ENCODE peak calls at places on chromosomes 16 and 17, in seven cellular contexts. One of them, this sample, is unnamed.

GRCh38 chr17:55294042-55294751 is 29.4 kb downstream of the HLF start:
- DNase-seq in IMR-90: no peak
- DNase-seq in neuronal stem cell: no peak
- DNase-seq in mesenchymal stem cell: no peak
- DNase-seq in H9: no peak
- DNase-seq in H1: no peak
- DNase-seq in trophoblast cell: no peak
- DNase-seq in this sample: no peak

GRCh38 chr16:27322858-27323780 is 9.3 kb downstream of the IL4R start:
- DNase-seq in IMR-90: no peak
- DNase-seq in neuronal stem cell: no peak
- DNase-seq in mesenchymal stem cell: no peak
- DNase-seq in H9: no peak
- DNase-seq in H1: no peak
- DNase-seq in trophoblast cell: peak; percentile 93
- DNase-seq in this sample: peak; percentile 80

GRCh38 chr16:61798741-61799140 is 237.5 kb downstream of the CDH8 start:
- DNase-seq in IMR-90: no peak
- DNase-seq in neuronal stem cell: no peak
- DNase-seq in mesenchymal stem cell: no peak
- DNase-seq in H9: no peak
- DNase-seq in H1: no peak
- DNase-seq in trophoblast cell: no peak
- DNase-seq in this sample: no peak

GRCh38 chr17:50939542-50939794 is 73.3 kb upstream of the TOB1 start:
- DNase-seq in IMR-90: no peak
- DNase-seq in neuronal stem cell: no peak
- DNase-seq in mesenchymal stem cell: no peak
- DNase-seq in H9: no peak
- DNase-seq in H1: no peak
- DNase-seq in trophoblast cell: no peak
- DNase-seq in this sample: no peak

GRCh38 chr16:47965439-47965838 is 190.4 kb downstream of the ABCC12 start:
- DNase-seq in IMR-90: peak; percentile 50
- DNase-seq in neuronal stem cell: peak; percentile 70
- DNase-seq in mesenchymal stem cell: no peak
- DNase-seq in H9: peak; percentile 70
- DNase-seq in H1: peak; percentile 35
- DNase-seq in trophoblast cell: no peak
- DNase-seq in this sample: peak; percentile 93

GRCh38 chr17:57849163-57849873 is 526 bp downstream of the MRPS23 start:
- DNase-seq in IMR-90: no peak
- DNase-seq in neuronal stem cell: no peak
- DNase-seq in mesenchymal stem cell: no peak
- DNase-seq in H9: no peak
- DNase-seq in H1: no peak
- DNase-seq in trophoblast cell: no peak
- DNase-seq in this sample: no peak

GRCh38 chr16:67210069-67210937 is 11.4 kb downstream of the ELMO3 start:
- DNase-seq in IMR-90: no peak
- DNase-seq in neuronal stem cell: no peak
- DNase-seq in mesenchymal stem cell: no peak
- DNase-seq in H9: peak; percentile 56
- DNase-seq in H1: no peak
- DNase-seq in trophoblast cell: no peak
- DNase-seq in this sample: no peak

GRCh38 chr17:65584604-65585521 is 23.4 kb upstream of the AXIN2 start:
- DNase-seq in IMR-90: no peak
- DNase-seq in neuronal stem cell: no peak
- DNase-seq in mesenchymal stem cell: no peak
- DNase-seq in H9: no peak
- DNase-seq in H1: no peak
- DNase-seq in trophoblast cell: no peak
- DNase-seq in this sample: no peak

GRCh38 chr17:68455756-68456528 is 1.4 kb downstream of the WIPI1 start:
- DNase-seq in IMR-90: peak; percentile 89
- DNase-seq in neuronal stem cell: no peak
- DNase-seq in mesenchymal stem cell: peak; percentile 82
- DNase-seq in H9: no peak
- DNase-seq in H1: no peak
- DNase-seq in trophoblast cell: peak; percentile 76
- DNase-seq in this sample: peak; percentile 27

GRCh38 chr17:65193305-65194293 is 56.4 kb downstream of the RGS9 start:
- DNase-seq in IMR-90: peak; percentile 21
- DNase-seq in neuronal stem cell: no peak
- DNase-seq in mesenchymal stem cell: peak; percentile 67
- DNase-seq in H9: no peak
- DNase-seq in H1: no peak
- DNase-seq in trophoblast cell: peak; percentile 21
- DNase-seq in this sample: no peak

GRCh38 chr16:80198265-80198994 is 342.4 kb upstream of the DYNLRB2 start:
- DNase-seq in IMR-90: peak; percentile 18
- DNase-seq in neuronal stem cell: no peak
- DNase-seq in mesenchymal stem cell: no peak
- DNase-seq in H9: no peak
- DNase-seq in H1: no peak
- DNase-seq in trophoblast cell: no peak
- DNase-seq in this sample: peak; percentile 77

GRCh38 chr17:4160294-4160859 is 17.4 kb downstream of the CYB5D2 start:
- DNase-seq in IMR-90: no peak
- DNase-seq in neuronal stem cell: no peak
- DNase-seq in mesenchymal stem cell: no peak
- DNase-seq in H9: no peak
- DNase-seq in H1: no peak
- DNase-seq in trophoblast cell: no peak
- DNase-seq in this sample: no peak

GRCh38 chr17:27976331-27976730 is 66.1 kb upstream of the NLK start:
- DNase-seq in IMR-90: no peak
- DNase-seq in neuronal stem cell: no peak
- DNase-seq in mesenchymal stem cell: no peak
- DNase-seq in H9: no peak
- DNase-seq in H1: no peak
- DNase-seq in trophoblast cell: no peak
- DNase-seq in this sample: no peak

GRCh38 chr17:79420318-79421243 is 190.3 kb downstream of the RBFOX3 start:
- DNase-seq in IMR-90: no peak
- DNase-seq in neuronal stem cell: no peak
- DNase-seq in mesenchymal stem cell: peak; percentile 1
- DNase-seq in H9: no peak
- DNase-seq in H1: no peak
- DNase-seq in trophoblast cell: no peak
- DNase-seq in this sample: peak; percentile 25

GRCh38 chr17:29972277-29972676 is 30.8 kb downstream of the EFCAB5 start:
- DNase-seq in IMR-90: no peak
- DNase-seq in neuronal stem cell: no peak
- DNase-seq in mesenchymal stem cell: no peak
- DNase-seq in H9: no peak
- DNase-seq in H1: no peak
- DNase-seq in trophoblast cell: no peak
- DNase-seq in this sample: no peak

GRCh38 chr17:81173761-81174160 is 7.7 kb upstream of the AATK start:
- DNase-seq in IMR-90: no peak
- DNase-seq in neuronal stem cell: no peak
- DNase-seq in mesenchymal stem cell: no peak
- DNase-seq in H9: no peak
- DNase-seq in H1: no peak
- DNase-seq in trophoblast cell: no peak
- DNase-seq in this sample: no peak

GRCh38 chr17:66008680-66009079 is 183.3 kb downstream of the CEP112 start:
- DNase-seq in IMR-90: no peak
- DNase-seq in neuronal stem cell: no peak
- DNase-seq in mesenchymal stem cell: no peak
- DNase-seq in H9: no peak
- DNase-seq in H1: no peak
- DNase-seq in trophoblast cell: no peak
- DNase-seq in this sample: no peak

GRCh38 chr16:75803753-75804152 is 77.5 kb upstream of the CPHXL start:
- DNase-seq in IMR-90: no peak
- DNase-seq in neuronal stem cell: no peak
- DNase-seq in mesenchymal stem cell: no peak
- DNase-seq in H9: no peak
- DNase-seq in H1: no peak
- DNase-seq in trophoblast cell: no peak
- DNase-seq in this sample: no peak

GRCh38 chr17:68613739-68614298 is 12.7 kb upstream of the FAM20A start:
- DNase-seq in IMR-90: no peak
- DNase-seq in neuronal stem cell: peak; percentile 48
- DNase-seq in mesenchymal stem cell: peak; percentile 48
- DNase-seq in H9: peak; percentile 89
- DNase-seq in H1: peak; percentile 66
- DNase-seq in trophoblast cell: peak; percentile 37
- DNase-seq in this sample: peak; percentile 95

GRCh38 chr17:57557363-57557762 is 187.7 kb downstream of the CCDC182 start:
- DNase-seq in IMR-90: no peak
- DNase-seq in neuronal stem cell: no peak
- DNase-seq in mesenchymal stem cell: peak; percentile 29
- DNase-seq in H9: no peak
- DNase-seq in H1: no peak
- DNase-seq in trophoblast cell: no peak
- DNase-seq in this sample: no peak

DNA sequence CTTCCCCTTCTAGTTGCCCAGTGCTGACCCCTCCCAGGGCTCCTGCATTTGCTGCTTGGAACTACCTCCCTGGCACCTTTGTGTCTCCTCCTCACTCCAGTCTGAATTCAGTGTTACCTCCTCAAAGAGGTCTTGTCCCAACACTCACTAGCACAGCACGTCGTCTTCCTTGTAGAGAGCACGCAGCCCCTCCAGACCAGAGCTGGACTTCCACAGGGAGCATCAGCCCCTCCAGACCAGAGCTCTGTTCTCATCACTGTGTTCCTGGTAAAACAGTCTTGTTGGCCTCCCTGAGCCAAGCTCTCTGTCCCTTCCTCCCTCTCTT is 27.8 kb upstream of the MGAT5B start:
- DNase-seq in IMR-90: no peak
- DNase-seq in neuronal stem cell: peak; percentile 21
- DNase-seq in mesenchymal stem cell: no peak
- DNase-seq in H9: peak; percentile 57
- DNase-seq in H1: peak; percentile 59
- DNase-seq in trophoblast cell: no peak
- DNase-seq in this sample: no peak
- H3K23ac ChIP-seq in IMR-90: peak overlapping the region; percentile 59
- H3K23ac ChIP-seq in neuronal stem cell: no peak overlapping the region
- H3K23ac ChIP-seq in mesenchymal stem cell: no peak overlapping the region
- H3K23ac ChIP-seq in H9: no peak overlapping the region
- H3K23ac ChIP-seq in H1: no peak overlapping the region
- H3K23ac ChIP-seq in trophoblast cell: no peak overlapping the region
- H3K23ac ChIP-seq in this sample: no peak overlapping the region

DNA sequence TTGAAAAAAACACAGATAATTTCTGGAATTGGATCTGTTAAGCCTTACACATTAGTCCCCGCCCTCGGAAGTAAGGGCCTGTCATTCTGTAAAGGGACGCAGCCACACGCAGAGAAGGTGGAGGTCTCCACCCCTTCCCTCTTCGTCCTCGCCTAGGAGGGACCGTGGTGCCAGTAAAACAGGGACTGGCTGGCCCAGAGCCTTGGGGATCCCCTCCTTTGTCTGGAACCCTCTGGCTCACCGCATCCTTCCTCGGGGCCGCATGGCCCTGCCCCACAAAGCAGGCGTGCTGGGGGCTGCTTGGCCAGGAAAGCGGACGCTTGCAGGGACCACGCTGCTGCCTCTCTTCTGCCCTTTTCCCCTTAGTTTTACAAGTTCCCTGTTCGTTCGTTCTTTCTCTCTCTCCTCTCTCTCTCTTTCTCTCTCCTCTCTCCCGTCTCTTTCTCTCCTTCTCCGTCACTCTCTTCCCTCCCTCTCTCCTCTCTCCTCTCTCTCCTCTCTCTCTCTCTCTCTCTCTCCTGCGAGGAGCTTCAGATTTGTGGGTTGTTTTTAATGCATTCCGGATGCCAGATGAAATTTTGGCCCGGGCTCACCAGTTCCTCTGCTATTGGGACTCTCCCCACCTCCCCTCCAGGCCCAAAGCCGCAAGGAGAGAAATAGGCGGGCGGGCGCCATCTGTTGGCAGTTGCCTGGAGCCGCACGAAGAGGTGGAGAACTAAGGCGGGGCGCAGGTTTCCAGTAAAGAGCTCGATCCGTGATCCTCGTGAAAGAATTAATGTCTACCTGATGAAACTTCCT is 35.1 kb upstream of the CDRT4 start:
- DNase-seq in IMR-90: peak; percentile 93
- DNase-seq in neuronal stem cell: peak; percentile 73
- DNase-seq in mesenchymal stem cell: peak; percentile 72
- DNase-seq in H9: peak; percentile 94
- DNase-seq in H1: peak; percentile 92
- DNase-seq in trophoblast cell: peak; percentile 64
- DNase-seq in this sample: peak; percentile 90
- H3K9ac ChIP-seq in IMR-90: peak overlapping the region; percentile 30
- H3K9ac ChIP-seq in neuronal stem cell: no peak overlapping the region
- H3K9ac ChIP-seq in mesenchymal stem cell: peak overlapping the region; percentile 89
- H3K9ac ChIP-seq in H9: no peak overlapping the region
- H3K9ac ChIP-seq in H1: no peak overlapping the region
- H3K9ac ChIP-seq in trophoblast cell: no peak overlapping the region
- H3K9ac ChIP-seq in this sample: peak overlapping the region; percentile 65

GRCh38 chr16:11736903-11737302 is 5.8 kb downstream of the TXNDC11 start:
- DNase-seq in IMR-90: no peak
- DNase-seq in neuronal stem cell: no peak
- DNase-seq in mesenchymal stem cell: no peak
- DNase-seq in H9: no peak
- DNase-seq in H1: no peak
- DNase-seq in trophoblast cell: no peak
- DNase-seq in this sample: no peak
- H3K4me2 ChIP-seq in IMR-90: no peak overlapping the region
- H3K4me2 ChIP-seq in neuronal stem cell: no peak overlapping the region
- H3K4me2 ChIP-seq in mesenchymal stem cell: no peak overlapping the region
- H3K4me2 ChIP-seq in H9: no peak overlapping the region
- H3K4me2 ChIP-seq in H1: no peak overlapping the region
- H3K4me2 ChIP-seq in trophoblast cell: no peak overlapping the region
- H3K4me2 ChIP-seq in this sample: no peak overlapping the region

DNA sequence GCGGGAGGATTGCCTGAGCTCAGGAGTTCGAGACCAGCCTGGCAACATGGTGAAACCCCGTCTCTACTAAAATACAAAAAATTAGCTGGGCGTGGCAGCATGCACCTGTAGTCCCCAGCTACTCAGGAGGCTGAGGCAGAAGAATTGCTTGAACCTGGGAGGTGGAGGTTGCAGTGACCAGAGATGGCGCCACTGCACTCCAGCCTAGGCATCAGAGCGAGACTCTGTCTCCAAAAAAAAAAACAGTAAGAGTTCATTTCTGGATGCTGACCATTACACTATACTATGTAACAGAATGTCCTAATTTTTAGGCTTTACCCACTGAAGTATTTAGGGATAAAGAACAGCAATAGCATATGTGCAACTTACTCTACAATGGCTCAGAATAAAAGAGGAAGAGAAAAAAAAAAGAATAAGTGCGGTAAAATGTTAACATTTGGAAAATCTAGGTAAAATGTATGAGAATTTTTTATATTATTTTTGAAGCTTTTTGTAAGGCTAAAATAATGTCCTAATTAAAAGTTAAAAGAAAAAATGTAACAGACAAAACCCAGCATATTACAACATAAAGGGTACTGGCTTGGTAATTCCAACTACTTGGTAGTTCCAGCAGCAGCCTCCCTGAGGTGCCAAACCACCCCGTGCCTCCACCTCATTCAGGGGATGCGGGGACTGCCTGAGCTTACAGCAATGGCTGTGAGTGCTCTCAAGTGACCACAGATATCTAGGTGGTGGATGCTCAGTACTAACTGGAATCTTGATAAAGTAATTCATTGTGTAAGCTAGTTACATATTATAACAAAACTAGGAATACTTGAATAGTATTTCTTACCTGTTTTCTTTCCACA is 10.9 kb downstream of the COPS3 start:
- DNase-seq in IMR-90: no peak
- DNase-seq in neuronal stem cell: no peak
- DNase-seq in mesenchymal stem cell: peak; percentile 7
- DNase-seq in H9: peak; percentile 60
- DNase-seq in H1: peak; percentile 57
- DNase-seq in trophoblast cell: no peak
- DNase-seq in this sample: peak; percentile 46
- H3K23ac ChIP-seq in IMR-90: no peak overlapping the region
- H3K23ac ChIP-seq in neuronal stem cell: no peak overlapping the region
- H3K23ac ChIP-seq in mesenchymal stem cell: no peak overlapping the region
- H3K23ac ChIP-seq in H9: no peak overlapping the region
- H3K23ac ChIP-seq in H1: no peak overlapping the region
- H3K23ac ChIP-seq in trophoblast cell: no peak overlapping the region
- H3K23ac ChIP-seq in this sample: no peak overlapping the region